ENCODE peak calls at places on chromosomes 3 and 15, in four cellular contexts. Q is left ventricle myocardium inferior; V is CD8-positive, alpha-beta T cell; C is fibroblast of lung. H is an unnamed sample. For H3K27me3, the result is how much of the 10 kb centered on the place peaks cover.

GRCh38 chr3:98500019-98500418 is 2.5 kb downstream of the OR5K2 start:
- DNase-seq in V (no peak), C (no peak), Q (no peak), H (peak)

GRCh38 chr15:71083349-71083748 is 31.9 kb upstream of the THSD4 start:
- DNase-seq in C (peak), Q (peak), V (no peak), H (no peak)

GRCh38 chr3:152621006-152621868 is 213.7 kb upstream of the P2RY1 start:
- DNase-seq in V (no peak), C (no peak), Q (no peak), H (peak)

GRCh38 chr3:126416943-126417342 is 22.2 kb downstream of the CFAP100 start:
- DNase-seq in Q (no peak), C (no peak), V (no peak), H (no peak)

GRCh38 chr3:112979244-112979832 is 4.4 kb upstream of the CD200R1 start:
- DNase-seq in Q (no peak), V (no peak), C (peak), H (peak)

GRCh38 chr15:29925227-29926082 is 103.2 kb upstream of the TJP1 start:
- DNase-seq in Q (peak), V (no peak), C (peak), H (peak)

GRCh38 chr15:90435652-90436337 is 47.8 kb downstream of the IQGAP1 start:
- DNase-seq in C (no peak), V (no peak), Q (no peak), H (no peak)

GRCh38 chr3:4914464-4914863 is 64.8 kb upstream of the BHLHE40 start:
- DNase-seq in C (no peak), V (no peak), Q (no peak), H (no peak)

GRCh38 chr3:85316252-85316651 is 357.5 kb downstream of the CADM2 start:
- DNase-seq in Q (no peak), V (no peak), C (no peak), H (no peak)

GRCh38 chr15:77224352-77224751 is 153.4 kb upstream of the TSPAN3 start:
- DNase-seq in Q (no peak), V (no peak), C (no peak), H (no peak)

GRCh38 chr3:188707396-188708288 is 464.1 kb upstream of the TPRG1 start:
- DNase-seq in V (no peak), C (no peak), Q (no peak), H (peak)

GRCh38 chr3:98454929-98455328 is 8.1 kb upstream of the OR5K1 start:
- DNase-seq in C (no peak), V (no peak), Q (no peak), H (peak)

GRCh38 chr3:98343647-98344507 is 9.8 kb upstream of the OR5K4 start:
- DNase-seq in V (no peak), Q (no peak), C (peak), H (peak)

GRCh38 chr15:92569778-92570177 is 85.8 kb downstream of the FAM174B start:
- DNase-seq in C (no peak), Q (no peak), V (no peak), H (no peak)

GRCh38 chr3:40120816-40121215 is 188.7 kb upstream of the EIF1B start:
- DNase-seq in V (no peak), Q (no peak), C (no peak), H (peak)

GRCh38 chr3:190811775-190812480 is 50.6 kb downstream of the GMNC start:
- DNase-seq in Q (no peak), V (no peak), C (peak), H (peak)

GRCh38 chr15:57591237-57591821 is 375 bp upstream of the MYZAP start:
- DNase-seq in V (no peak), Q (no peak), C (no peak), H (peak)

GRCh38 chr15:97081666-97082226 is 751.2 kb downstream of the NR2F2 start:
- DNase-seq in Q (no peak), C (no peak), V (no peak), H (no peak)

GRCh38 chr3:57006048-57006709 is 54.3 kb upstream of the SPATA12 start:
- DNase-seq in V (no peak), C (no peak), Q (no peak), H (no peak)

GRCh38 chr3:97612632-97613031 is 151.9 kb upstream of the ARL6 start:
- DNase-seq in C (no peak), Q (no peak), V (no peak), H (no peak)

GRCh38 chr15:64532921-64533320 is 72.5 kb downstream of the ZNF609 start:
- DNase-seq in C (no peak), V (no peak), Q (no peak), H (no peak)

GRCh38 chr3:101940521-101940992 is 91.2 kb downstream of the NFKBIZ start:
- DNase-seq in V (no peak), Q (peak), C (peak), H (peak)

GRCh38 chr3:15783361-15783969 is 14.3 kb downstream of the ANKRD28 start:
- DNase-seq in V (no peak), Q (no peak), C (peak), H (peak)

GRCh38 chr3:51997935-51998596 is 2.4 kb upstream of the RPL29 start:
- DNase-seq in Q (no peak), V (no peak), C (no peak), H (peak)

GRCh38 chr3:158381274-158381868 is 189.6 kb upstream of the MLF1 start:
- DNase-seq in C (no peak), V (no peak), Q (no peak), H (peak)

GRCh38 chr3:188584958-188585689 is 431.2 kb downstream of the LPP start:
- DNase-seq in C (peak), V (no peak), Q (no peak), H (peak)

GRCh38 chr3:62659660-62660059 is 215.6 kb downstream of the CADPS start:
- DNase-seq in C (no peak), V (no peak), Q (no peak), H (no peak)

GRCh38 chr3:149003653-149004305 is 12.4 kb downstream of the GYG1 start:
- DNase-seq in V (no peak), C (no peak), Q (no peak), H (peak)

GRCh38 chr3:15029625-15030024 is 35.5 kb downstream of the MRPS25 start:
- DNase-seq in V (no peak), C (no peak), Q (no peak), H (no peak)

DNA sequence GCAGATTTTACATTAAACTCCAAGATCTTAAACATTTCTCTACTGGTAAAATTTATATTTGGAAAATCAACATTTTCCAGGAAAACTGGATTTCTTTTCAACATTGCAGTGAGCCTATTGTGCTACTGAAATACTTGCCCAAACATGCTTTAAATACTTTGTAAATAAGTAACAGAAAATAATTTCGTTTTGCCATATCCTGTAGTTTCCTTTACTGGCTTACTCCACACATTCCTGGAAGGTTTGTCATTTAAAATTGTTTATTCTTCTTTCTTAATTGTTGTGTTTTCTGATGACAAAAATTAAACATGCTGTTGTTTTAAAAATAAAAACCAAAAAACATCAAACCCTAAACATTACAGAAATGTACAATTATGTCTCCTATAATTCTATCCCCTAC is 22.0 kb downstream of the ACAD11 start:
- DNase-seq in Q (no peak), V (no peak), C (peak), H (peak)
- H3K4me3 ChIP-seq in Q (no peak), V (no peak), C (no peak), H (no peak)

DNA sequence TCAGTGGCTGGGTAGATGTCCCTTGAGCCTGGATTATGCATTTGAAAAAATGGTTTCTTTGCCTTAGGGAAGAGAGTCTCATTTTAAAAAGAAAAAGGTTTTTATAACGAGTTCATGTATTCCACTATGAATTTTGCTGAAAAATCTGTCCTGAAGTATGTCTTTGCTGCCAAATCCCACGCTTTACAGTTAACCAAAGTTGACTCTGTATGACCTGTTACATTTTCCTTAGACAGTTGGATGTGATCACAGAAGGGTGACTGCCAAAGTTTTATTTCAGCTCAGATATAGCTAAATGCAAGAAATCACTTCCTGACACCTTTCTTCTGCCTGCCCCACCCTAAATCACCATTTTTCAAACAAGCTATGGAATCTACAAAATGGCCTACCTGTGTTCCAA is 73.5 kb downstream of the FILIP1L start:
- DNase-seq in V (no peak), Q (no peak), C (peak), H (no peak)
- H3K27me3 ChIP-seq in V (under half), Q (under half), C (under half), H (under half)

DNA sequence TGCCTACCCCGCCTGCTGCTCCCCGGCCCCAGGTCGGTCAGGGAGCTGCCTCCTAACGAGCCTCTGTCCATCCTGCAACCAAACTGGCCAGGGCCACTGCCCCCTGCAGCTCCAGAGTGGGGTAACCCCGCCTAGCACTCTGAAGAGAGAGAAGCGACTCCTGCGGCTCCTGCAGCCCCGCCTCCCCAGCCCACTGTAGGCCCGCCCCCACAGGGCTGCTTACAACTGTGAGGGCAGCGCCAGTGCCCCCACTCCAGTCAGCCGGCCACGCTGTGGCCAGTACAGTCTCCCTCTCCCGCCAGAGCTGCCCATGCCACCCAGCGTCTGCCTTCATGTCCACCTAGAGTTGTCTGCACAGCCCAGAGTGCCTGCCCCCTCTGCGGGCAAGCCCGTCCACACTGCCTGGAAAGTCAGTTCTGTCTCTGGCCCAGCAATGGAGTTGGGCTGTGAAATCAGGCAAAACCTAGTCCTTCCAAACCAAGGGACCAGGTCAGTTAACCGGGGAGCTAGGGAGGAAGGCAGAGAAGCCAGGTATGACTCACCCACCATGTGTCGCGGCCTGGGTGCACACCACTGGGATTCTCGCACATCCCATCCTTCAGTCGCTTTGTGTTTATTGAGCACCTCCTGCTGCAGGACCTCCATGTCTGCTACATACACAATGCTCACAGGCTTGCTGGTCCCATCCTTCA is 2.4 kb downstream of the UCN2 start:
- DNase-seq in V (no peak), C (peak), Q (peak), H (no peak)
- TF ChIP-seq CTCF in V (no peak), C (peak), Q (peak), H (no peak)

GRCh38 chr3:122919291-122919610 is 108.3 kb downstream of the SEMA5B start:
- DNase-seq in C (no peak), Q (no peak), V (no peak), H (no peak)

GRCh38 chr3:122918576-122919290 is 108.8 kb downstream of the SEMA5B start:
- DNase-seq in C (peak), Q (no peak), V (no peak), H (no peak)

GRCh38 chr3:122923611-122924010 is 104.0 kb downstream of the SEMA5B start:
- DNase-seq in V (no peak), Q (no peak), C (no peak), H (no peak)

GRCh38 chr3:122920986-122921385 is 106.6 kb downstream of the SEMA5B start:
- DNase-seq in Q (no peak), C (no peak), V (no peak), H (no peak)

GRCh38 chr3:122921791-122922651 is 105.5 kb downstream of the SEMA5B start:
- DNase-seq in Q (no peak), V (no peak), C (no peak), H (no peak)
- H3K4me3 ChIP-seq in Q (no peak), V (no peak), C (no peak), H (peak)

GRCh38 chr15:88897456-88898194 is 2.3 kb upstream of the HAPLN3 start:
- DNase-seq in Q (peak), C (peak), V (peak), H (peak)
- H3K27me3 ChIP-seq in Q (under half), C (under half), V (under half), H (under half)

GRCh38 chr15:44300567-44300966 is 12.0 kb downstream of the GOLM2 start:
- DNase-seq in C (no peak), V (no peak), Q (no peak), H (no peak)

GRCh38 chr15:44299997-44300396 is 11.5 kb downstream of the GOLM2 start:
- DNase-seq in Q (no peak), V (no peak), C (no peak), H (no peak)

GRCh38 chr15:44295909-44296420 is 7.4 kb downstream of the GOLM2 start:
- DNase-seq in C (peak), V (no peak), Q (no peak), H (peak)

GRCh38 chr15:44296625-44297524 is 8.4 kb downstream of the GOLM2 start:
- DNase-seq in Q (no peak), C (peak), V (no peak), H (peak)

GRCh38 chr15:44298878-44299277 is 10.4 kb downstream of the GOLM2 start:
- DNase-seq in Q (no peak), V (no peak), C (no peak), H (peak)
- TF ChIP-seq CTCF in Q (no peak), V (no peak), C (peak), H (peak)

GRCh38 chr3:107284570-107284969 is 92.7 kb upstream of the CCDC54 start:
- DNase-seq in C (peak), V (no peak), Q (no peak), H (peak)
- H3K4me3 ChIP-seq in C (no peak), V (no peak), Q (no peak), H (no peak)

DNA sequence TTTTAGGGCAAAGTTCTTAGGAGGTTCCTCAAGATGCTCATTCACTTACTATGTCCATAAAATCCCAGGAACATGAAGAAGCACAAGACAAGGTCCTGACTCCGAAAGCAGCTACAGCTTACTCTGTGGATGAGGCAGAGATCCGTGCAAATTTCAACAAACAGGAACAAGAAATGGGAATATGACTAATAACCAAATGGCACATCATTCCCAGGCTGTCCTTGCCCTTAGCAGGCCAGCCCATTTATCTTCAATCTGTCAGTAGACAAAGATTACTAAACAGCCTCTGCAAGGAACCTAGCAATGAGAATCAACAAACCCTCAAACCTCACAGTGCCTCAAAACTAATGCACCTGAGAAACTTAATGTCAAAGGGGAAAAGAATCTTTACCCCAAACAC is 5.0 kb downstream of the TNFAIP8L3 start:
- DNase-seq in V (no peak), C (peak), Q (no peak), H (no peak)
- H3K27me3 ChIP-seq in V (under half), C (under half), Q (under half), H (under half)

GRCh38 chr3:42660898-42661297 is 7.4 kb downstream of the ZBTB47 start:
- DNase-seq in C (no peak), V (no peak), Q (no peak), H (no peak)
- TF ChIP-seq CTCF in C (no peak), V (no peak), Q (peak), H (peak)